ENCODE peak calls at places on chromosomes 3 and 15, in four cellular contexts. R is kidney tubule cell, I is NCI-H460, P is C1 segment of cervical spinal cord. T is an unnamed sample.

GRCh38 chr3:43874290-43874689 is 183.6 kb downstream of the ABHD5 start:
- DNase-seq in R (peak; percentile 71), I (no peak), P (no peak), T (no peak)

GRCh38 chr3:138222316-138222715 is 35.2 kb downstream of the ARMC8 start:
- DNase-seq in R (no peak), I (no peak), P (no peak), T (no peak)

GRCh38 chr15:73727330-73728018 is 25.7 kb downstream of the INSYN1 start:
- DNase-seq in R (peak; percentile 79), I (no peak), P (no peak), T (no peak)

GRCh38 chr15:86139828-86140227 is 60.2 kb downstream of the AGBL1 start:
- DNase-seq in R (no peak), I (no peak), P (no peak), T (peak; percentile 54)

GRCh38 chr3:33636125-33636855 is 81.8 kb downstream of the CLASP2 start:
- DNase-seq in R (peak; percentile 55), I (peak; percentile 44), P (no peak), T (no peak)

GRCh38 chr3:181457756-181458155 is 254.0 kb upstream of the SOX2 start:
- DNase-seq in R (no peak), I (no peak), P (no peak), T (no peak)

GRCh38 chr15:94387442-94387841 is 156.1 kb downstream of the MCTP2 start:
- DNase-seq in R (no peak), I (no peak), P (no peak), T (no peak)

GRCh38 chr3:112654979-112655378 is 14.0 kb upstream of the CCDC80 start:
- DNase-seq in R (no peak), I (no peak), P (no peak), T (no peak)

GRCh38 chr15:31752363-31752762 is 278.0 kb upstream of the CHRNA7 start:
- DNase-seq in R (peak; percentile 4), I (peak; percentile 34), P (no peak), T (no peak)

GRCh38 chr15:59570364-59570763 is 41.2 kb upstream of the GCNT3 start:
- DNase-seq in R (peak; percentile 91), I (no peak), P (no peak), T (no peak)

GRCh38 chr3:73964818-73965217 is 340.1 kb upstream of the PDZRN3 start:
- DNase-seq in R (no peak), I (no peak), P (no peak), T (no peak)

GRCh38 chr3:124818398-124819150 is 68.6 kb downstream of the ITGB5 start:
- DNase-seq in R (no peak), I (no peak), P (no peak), T (no peak)

GRCh38 chr3:195394700-195395099 is 48.1 kb downstream of the ACAP2 start:
- DNase-seq in R (no peak), I (no peak), P (no peak), T (no peak)

GRCh38 chr15:69713726-69714559 is 261.3 kb downstream of the RPLP1 start:
- DNase-seq in R (peak; percentile 77), I (no peak), P (no peak), T (peak; percentile 81)

GRCh38 chr15:91517491-91518200 is 335.9 kb upstream of the SLCO3A1 start:
- DNase-seq in R (peak; percentile 75), I (no peak), P (no peak), T (no peak)

GRCh38 chr15:90946538-90946937 is 8.1 kb upstream of the RCCD1 start:
- DNase-seq in R (no peak), I (no peak), P (no peak), T (no peak)

GRCh38 chr3:125478321-125478720 is 41.7 kb downstream of the SNX4 start:
- DNase-seq in R (no peak), I (no peak), P (no peak), T (no peak)

GRCh38 chr3:89380006-89380405 is 272.6 kb downstream of the EPHA3 start:
- DNase-seq in R (peak; percentile 4), I (peak; percentile 1), P (no peak), T (no peak)

GRCh38 chr3:157913751-157914150 is 192.5 kb downstream of the SHOX2 start:
- DNase-seq in R (no peak), I (no peak), P (no peak), T (no peak)

GRCh38 chr3:107989651-107990050 is 101.2 kb downstream of the CD47 start:
- DNase-seq in R (no peak), I (no peak), P (no peak), T (no peak)

GRCh38 chr15:23857028-23857641 is 170.0 kb upstream of the NDN start:
- DNase-seq in R (peak; percentile 28), I (no peak), P (no peak), T (peak; percentile 22)

GRCh38 chr3:83946554-83946953 is 1012.2 kb upstream of the CADM2 start:
- DNase-seq in R (peak; percentile 2), I (peak; percentile 68), P (no peak), T (no peak)

GRCh38 chr15:60093273-60094067 is 89.4 kb downstream of the FOXB1 start:
- DNase-seq in R (no peak), I (no peak), P (no peak), T (no peak)

GRCh38 chr3:190059242-190059590 is 61.5 kb downstream of the P3H2 start:
- DNase-seq in R (peak; percentile 30), I (no peak), P (no peak), T (no peak)

GRCh38 chr15:91521996-91522395 is 331.5 kb upstream of the SLCO3A1 start:
- DNase-seq in R (peak; percentile 90), I (no peak), P (no peak), T (no peak)

GRCh38 chr15:31079519-31079918 is 22.0 kb downstream of the TRPM1 start:
- DNase-seq in R (peak; percentile 28), I (no peak), P (no peak), T (no peak)

GRCh38 chr3:9153763-9154601 is 95.5 kb downstream of the SRGAP3 start:
- DNase-seq in R (no peak), I (no peak), P (no peak), T (no peak)

GRCh38 chr3:100103558-100104441 is 10.5 kb downstream of the FILIP1L start:
- DNase-seq in R (peak; percentile 70), I (no peak), P (no peak), T (peak; percentile 19)

GRCh38 chr15:29183071-29183831 is 86.4 kb downstream of the NSMCE3 start:
- DNase-seq in R (peak; percentile 33), I (no peak), P (no peak), T (no peak)

GRCh38 chr3:52798978-52799476 is 4.4 kb downstream of the ITIH3 start:
- DNase-seq in R (peak; percentile 37), I (no peak), P (no peak), T (peak; percentile 41)

T was measured in activated CD4-positive, alpha-beta T cell treated with anti-CD3 and anti-CD28 coated beads for 48 hours.